ENCODE peak calls at places on chromosomes 7 and 10, in seven cellular contexts. M, S, J, Z, D, W and L are unnamed samples. For H3K36me3, the result is how much of the 10 kb centered on the place peaks cover.

GRCh38 chr10:69452676-69453415 is 1.6 kb downstream of the TSPAN15 start:
- DNase-seq in M (no peak), S (no peak), J (no peak), Z (no peak), D (peak), W (no peak), L (no peak)

GRCh38 chr10:68506406-68506805 is 20.9 kb downstream of the SLC25A16 start:
- DNase-seq in M (no peak), S (no peak), J (no peak), Z (no peak), D (no peak), W (no peak), L (no peak)

GRCh38 chr7:135342887-135343286 is 109.2 kb downstream of the STRA8 start:
- DNase-seq in M (peak), S (no peak), J (no peak), Z (no peak), D (no peak), W (no peak), L (no peak)

GRCh38 chr7:34723866-34724490 is 66.0 kb downstream of the NPSR1 start:
- DNase-seq in M (no peak), S (no peak), J (no peak), Z (no peak), D (no peak), W (no peak), L (no peak)

GRCh38 chr10:88810196-88810961 is 7.8 kb downstream of the LIPM start:
- DNase-seq in M (no peak), S (peak), J (peak), Z (peak), D (no peak), W (peak), L (no peak)

GRCh38 chr7:130912910-130913720 is 179.1 kb upstream of the KLF14 start:
- DNase-seq in M (peak), S (peak), J (no peak), Z (no peak), D (peak), W (peak), L (peak)

GRCh38 chr7:55533050-55533728 is 39.1 kb downstream of the VOPP1 start:
- DNase-seq in M (no peak), S (peak), J (no peak), Z (no peak), D (no peak), W (no peak), L (peak)

GRCh38 chr10:101772017-101772894 is 3.7 kb downstream of the FGF8 start:
- DNase-seq in M (peak), S (no peak), J (no peak), Z (no peak), D (no peak), W (no peak), L (no peak)

GRCh38 chr7:140672382-140673062 is at the start of gene ADCK2:
- DNase-seq in M (no peak), S (no peak), J (peak), Z (peak), D (peak), W (peak), L (no peak)

GRCh38 chr7:74477188-74477587 is 23.5 kb downstream of the GTF2IRD1 start:
- DNase-seq in M (peak), S (no peak), J (no peak), Z (no peak), D (peak), W (no peak), L (no peak)

GRCh38 chr7:6725003-6725402 is 18.3 kb upstream of the ZNF12 start:
- DNase-seq in M (no peak), S (no peak), J (no peak), Z (no peak), D (peak), W (no peak), L (no peak)

GRCh38 chr7:103593691-103594090 is 147.7 kb upstream of the SLC26A5 start:
- DNase-seq in M (no peak), S (peak), J (no peak), Z (no peak), D (no peak), W (no peak), L (no peak)

GRCh38 chr7:27636326-27637006 is 26.2 kb downstream of the HIBADH start:
- DNase-seq in M (no peak), S (no peak), J (no peak), Z (peak), D (no peak), W (no peak), L (no peak)

GRCh38 chr7:112286294-112287086 is 80.0 kb downstream of the ZNF277 start:
- DNase-seq in M (no peak), S (no peak), J (no peak), Z (no peak), D (no peak), W (no peak), L (no peak)

DNA sequence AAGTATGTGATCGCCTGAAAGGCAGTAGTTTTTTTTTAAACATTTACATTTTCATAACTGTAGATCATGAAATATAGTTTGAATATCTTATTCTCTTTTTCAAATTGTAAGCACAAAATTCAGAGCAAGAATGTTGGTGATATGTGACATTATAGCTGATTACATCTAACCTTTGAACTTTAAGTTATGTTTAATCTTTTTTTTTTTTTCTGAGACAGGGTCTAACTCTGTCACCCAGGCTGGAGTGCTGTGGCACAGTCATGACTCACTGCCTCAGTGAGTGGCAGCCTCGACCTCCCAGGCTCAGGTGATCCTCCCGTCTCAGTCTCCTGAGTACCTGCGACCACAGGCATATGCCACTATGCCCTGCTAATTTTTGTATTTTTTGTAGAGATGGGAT is 278.7 kb upstream of the NEBL start:
- DNase-seq in M (no peak), S (no peak), J (no peak), Z (no peak), D (no peak), W (no peak), L (no peak)
- TF ChIP-seq CTCF in M (no peak), S (no peak), J (no peak), Z (no peak), D (no peak), W (no peak), L (no peak)

GRCh38 chr10:97445357-97445721 is 467 bp downstream of the EXOSC1 start:
- DNase-seq in M (no peak), S (no peak), J (no peak), Z (no peak), D (no peak), W (no peak), L (no peak)

GRCh38 chr10:97444212-97444611 is 1.6 kb downstream of the EXOSC1 start:
- DNase-seq in M (no peak), S (no peak), J (no peak), Z (no peak), D (no peak), W (no peak), L (no peak)

GRCh38 chr10:97445722-97446639 is at the start of the genes EXOSC1 and ZDHHC16:
- DNase-seq in M (peak), S (peak), J (peak), Z (peak), D (peak), W (peak), L (peak)

DNA sequence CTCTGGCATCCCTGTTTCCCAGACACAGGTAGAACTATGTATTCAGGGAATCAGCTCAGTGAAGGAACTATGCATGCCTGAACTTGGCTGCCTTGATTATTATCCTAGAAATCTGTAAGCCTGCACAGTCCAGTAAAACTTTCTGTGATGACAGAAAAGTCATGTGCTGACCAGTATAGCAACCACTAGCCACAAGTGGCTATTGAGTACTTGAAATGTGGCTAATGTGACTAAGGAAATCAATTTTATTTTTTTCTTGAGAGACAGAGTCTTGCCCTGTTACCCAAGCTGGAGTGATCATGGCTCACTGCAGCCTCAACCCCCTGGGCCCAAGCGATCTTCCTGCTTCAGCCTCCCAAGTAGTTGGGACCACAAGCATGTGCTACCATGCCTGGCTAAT is 3.5 kb downstream of the EXOSC1 start:
- DNase-seq in M (no peak), S (no peak), J (no peak), Z (no peak), D (no peak), W (no peak), L (no peak)
- H3K36me3 ChIP-seq in M (half or more), S (under half), J (under half), Z (under half), D (half or more), W (under half), L (under half)

GRCh38 chr7:127578036-127578684 is 7.2 kb downstream of the GCC1 start:
- DNase-seq in M (no peak), S (peak), J (no peak), Z (peak), D (no peak), W (no peak), L (no peak)
- TF ChIP-seq CTCF in M (no peak), S (peak), J (no peak), Z (peak), D (no peak), W (no peak), L (no peak)

GRCh38 chr7:29937132-29937531 is 52.5 kb downstream of the SCRN1 start:
- DNase-seq in M (no peak), S (no peak), J (no peak), Z (no peak), D (no peak), W (no peak), L (no peak)
- H3K36me3 ChIP-seq in M (under half), S (under half), J (under half), Z (half or more), D (under half), W (under half), L (under half)

DNA sequence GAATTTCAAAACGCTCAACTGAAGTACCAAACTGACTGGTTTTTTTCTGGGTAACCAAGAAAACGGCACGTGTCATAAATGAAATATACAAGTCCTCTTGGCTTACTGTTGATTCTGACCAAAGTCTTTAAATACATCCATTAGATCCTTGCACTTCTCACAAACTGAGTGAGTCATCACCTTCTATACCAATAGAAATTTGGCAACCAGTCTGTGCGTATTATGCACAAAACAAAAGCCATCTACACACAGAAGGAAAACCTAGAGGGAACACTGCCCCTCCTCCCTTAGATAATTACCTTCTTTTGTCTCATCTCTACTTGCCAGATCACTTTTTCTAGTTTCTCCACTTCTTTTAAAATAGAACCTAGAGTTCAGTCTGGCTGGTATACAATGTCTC is 91.6 kb upstream of the ATP6V0A4 start:
- DNase-seq in M (no peak), S (peak), J (no peak), Z (no peak), D (no peak), W (no peak), L (no peak)
- TF ChIP-seq CTCF in M (no peak), S (no peak), J (no peak), Z (no peak), D (no peak), W (no peak), L (no peak)

DNA sequence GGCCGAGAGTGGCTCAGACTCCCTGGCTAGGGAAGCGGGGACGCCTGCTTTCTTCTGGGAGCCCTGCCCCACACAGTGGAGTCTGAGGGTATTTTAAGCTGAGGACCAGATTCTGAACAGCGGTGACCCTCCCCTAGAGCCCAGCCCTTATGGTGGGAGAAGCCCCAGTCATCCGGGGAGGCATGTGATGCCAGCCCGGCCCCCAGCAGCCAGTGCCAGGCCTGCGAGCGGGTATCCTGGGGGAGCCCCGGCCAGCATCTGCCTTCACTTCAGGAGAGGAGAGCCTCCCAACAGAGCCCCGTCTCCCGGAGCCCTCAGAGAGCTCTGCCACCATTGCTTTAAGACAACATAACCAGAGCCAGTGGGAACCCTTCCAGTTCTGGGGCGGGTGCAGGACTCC is 41.5 kb upstream of the DNAJB6 start:
- DNase-seq in M (no peak), S (no peak), J (no peak), Z (no peak), D (no peak), W (no peak), L (no peak)
- H3K36me3 ChIP-seq in M (under half), S (under half), J (under half), Z (under half), D (under half), W (under half), L (under half)

DNA sequence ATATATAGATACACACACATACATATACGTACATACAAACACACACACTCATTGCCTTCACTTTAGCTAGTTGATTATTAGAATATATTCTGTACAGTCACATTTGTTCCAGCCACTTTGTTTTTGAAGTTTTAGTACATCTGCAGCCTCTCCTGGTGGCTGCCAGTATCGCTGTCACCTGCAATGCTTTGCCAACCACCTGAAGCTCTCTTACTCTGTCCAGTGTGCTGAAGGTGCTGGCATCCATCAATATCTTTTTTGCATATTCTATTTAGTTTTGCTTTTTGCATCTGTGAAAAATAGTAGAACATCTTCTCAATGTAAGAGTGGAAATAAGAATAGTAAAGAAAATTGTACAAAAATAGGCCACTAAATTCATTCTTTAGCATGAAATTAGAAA is 388.6 kb downstream of the EXOC4 start:
- DNase-seq in M (no peak), S (no peak), J (no peak), Z (no peak), D (no peak), W (no peak), L (no peak)
- TF ChIP-seq CTCF in M (no peak), S (no peak), J (no peak), Z (no peak), D (no peak), W (no peak), L (no peak)

DNA sequence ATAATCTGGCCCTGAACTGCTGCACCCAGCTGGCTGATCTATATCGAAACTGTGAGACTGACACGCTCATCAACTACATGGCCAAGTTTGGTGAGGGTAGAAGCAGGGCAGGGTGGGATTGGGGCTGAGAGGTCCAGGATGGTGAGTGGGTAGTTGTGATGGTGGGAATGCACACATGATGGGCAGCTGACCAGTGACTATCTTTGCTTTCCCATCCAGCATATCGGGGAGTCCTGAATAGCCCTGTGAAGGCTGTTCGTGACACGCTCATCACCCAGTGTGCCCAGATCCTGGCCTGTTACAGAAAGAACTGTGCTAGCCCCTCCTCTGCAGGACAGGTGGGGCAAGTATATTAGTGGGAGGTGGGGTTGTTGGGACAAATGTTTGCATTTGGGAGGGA is 12.5 kb upstream of the CHCHD1 start:
- DNase-seq in M (no peak), S (no peak), J (no peak), Z (no peak), D (no peak), W (no peak), L (no peak)
- H3K36me3 ChIP-seq in M (half or more), S (under half), J (under half), Z (under half), D (half or more), W (under half), L (half or more)